ENCODE peak calls at places on chromosomes 5 and 9, in seven cellular contexts. I is ACHN, D is hypothalamus, U is sciatic nerve, Z is left ventricle myocardium inferior, N is amniotic stem cell, C is kidney tubule cell. W is an unnamed sample.
A peak's percentile ranks its signal among the peaks of the same experiment; 100 is the strongest.

GRCh38 chr9:134556531-134557068 is 85.0 kb upstream of the COL5A1 start:
- DNase-seq in I (no peak), D (no peak), U (peak; percentile 56), Z (no peak), N (no peak), C (no peak), W (no peak)

GRCh38 chr5:11047625-11048024 is 286.6 kb upstream of the DAP start:
- DNase-seq in I (no peak), D (no peak), U (no peak), Z (no peak), N (no peak), C (no peak), W (no peak)

GRCh38 chr5:158807947-158808346 is 291.8 kb downstream of the EBF1 start:
- DNase-seq in I (no peak), D (no peak), U (no peak), Z (no peak), N (no peak), C (no peak), W (no peak)

GRCh38 chr9:114363424-114363823 is 24.4 kb downstream of the AKNA start:
- DNase-seq in I (no peak), D (no peak), U (no peak), Z (no peak), N (no peak), C (no peak), W (no peak)

GRCh38 chr5:53069626-53070025 is 39.9 kb downstream of the MOCS2 start:
- DNase-seq in I (peak; percentile 85), D (no peak), U (no peak), Z (no peak), N (no peak), C (peak; percentile 71), W (no peak)

GRCh38 chr5:82758881-82759280 is 318.3 kb downstream of the TMEM167A start:
- DNase-seq in I (no peak), D (no peak), U (no peak), Z (no peak), N (no peak), C (no peak), W (peak; percentile 58)

GRCh38 chr5:66974256-66974655 is 222.3 kb downstream of the CD180 start:
- DNase-seq in I (no peak), D (no peak), U (no peak), Z (no peak), N (no peak), C (no peak), W (no peak)

GRCh38 chr9:95224371-95225015 is 93.0 kb downstream of the FANCC start:
- DNase-seq in I (no peak), D (no peak), U (no peak), Z (no peak), N (no peak), C (peak; percentile 13), W (no peak)

GRCh38 chr5:180080670-180081280 is 9.2 kb upstream of the RNF130 start:
- DNase-seq in I (no peak), D (no peak), U (no peak), Z (no peak), N (no peak), C (no peak), W (no peak)

GRCh38 chr9:136325354-136325753 is 2.0 kb upstream of the GPSM1 start:
- DNase-seq in I (no peak), D (no peak), U (no peak), Z (no peak), N (no peak), C (no peak), W (no peak)

GRCh38 chr5:139470821-139471300 is at the start of gene SMIM33:
- DNase-seq in I (no peak), D (no peak), U (no peak), Z (no peak), N (no peak), C (no peak), W (no peak)

GRCh38 chr9:15469406-15469805 is 41.4 kb downstream of the PSIP1 start:
- DNase-seq in I (no peak), D (no peak), U (no peak), Z (no peak), N (no peak), C (no peak), W (no peak)

GRCh38 chr9:116087246-116087645 is 66.3 kb upstream of the PAPPA start:
- DNase-seq in I (no peak), D (no peak), U (no peak), Z (peak; percentile 33), N (no peak), C (no peak), W (peak; percentile 70)

GRCh38 chr5:113050606-113051391 is 74.2 kb downstream of the DCP2 start:
- DNase-seq in I (no peak), D (no peak), U (no peak), Z (no peak), N (peak; percentile 18), C (peak; percentile 72), W (no peak)

GRCh38 chr9:36218411-36218901 is 27.7 kb downstream of the CLTA start:
- DNase-seq in I (no peak), D (no peak), U (no peak), Z (no peak), N (no peak), C (peak; percentile 91), W (no peak)

GRCh38 chr5:167633114-167633513 is 658.3 kb upstream of the WWC1 start:
- DNase-seq in I (no peak), D (no peak), U (no peak), Z (no peak), N (no peak), C (no peak), W (no peak)

GRCh38 chr9:7226007-7226670 is 468.4 kb downstream of the KDM4C start:
- DNase-seq in I (no peak), D (no peak), U (no peak), Z (no peak), N (no peak), C (no peak), W (no peak)

GRCh38 chr5:88878976-88879375 is 4.0 kb downstream of the MEF2C start:
- DNase-seq in I (peak; percentile 22), D (no peak), U (no peak), Z (no peak), N (no peak), C (no peak), W (no peak)

GRCh38 chr5:150596313-150596712 is 44.1 kb upstream of the SYNPO start:
- DNase-seq in I (no peak), D (no peak), U (no peak), Z (no peak), N (no peak), C (no peak), W (no peak)

GRCh38 chr5:122182491-122182921 is 53.2 kb downstream of the ZNF474 start:
- DNase-seq in I (peak; percentile 80), D (no peak), U (no peak), Z (peak; percentile 41), N (peak; percentile 35), C (peak; percentile 83), W (peak; percentile 82)

GRCh38 chr5:1535646-1536045 is 11.9 kb upstream of the LPCAT1 start:
- DNase-seq in I (no peak), D (no peak), U (no peak), Z (no peak), N (no peak), C (no peak), W (no peak)

GRCh38 chr5:173878224-173878967 is 9.8 kb upstream of the CPEB4 start:
- DNase-seq in I (no peak), D (no peak), U (no peak), Z (peak; percentile 62), N (no peak), C (no peak), W (peak; percentile 86)

GRCh38 chr9:109624901-109625300 is 126.8 kb upstream of the PTPN3 start:
- DNase-seq in I (no peak), D (no peak), U (no peak), Z (no peak), N (no peak), C (no peak), W (no peak)

GRCh38 chr5:150036513-150036912 is 36.0 kb downstream of the HMGXB3 start:
- DNase-seq in I (peak; percentile 95), D (no peak), U (no peak), Z (peak; percentile 35), N (peak; percentile 88), C (peak; percentile 37), W (no peak)

GRCh38 chr9:131740898-131741297 is 1.0 kb upstream of the RAPGEF1 start:
- DNase-seq in I (no peak), D (no peak), U (no peak), Z (peak; percentile 36), N (no peak), C (no peak), W (no peak)

GRCh38 chr5:176133877-176134276 is 104.3 kb upstream of the SIMC1 start:
- DNase-seq in I (no peak), D (no peak), U (no peak), Z (no peak), N (no peak), C (no peak), W (no peak)

GRCh38 chr9:91714020-91714721 is 235.9 kb downstream of the ROR2 start:
- DNase-seq in I (peak; percentile 70), D (no peak), U (peak; percentile 73), Z (peak; percentile 45), N (no peak), C (peak; percentile 36), W (peak; percentile 74)

GRCh38 chr5:127555826-127556225 is 38.4 kb downstream of the PRRC1 start:
- DNase-seq in I (no peak), D (no peak), U (no peak), Z (no peak), N (no peak), C (peak; percentile 7), W (no peak)

GRCh38 chr9:127867356-127868277 is 9.9 kb downstream of the AK1 start:
- DNase-seq in I (no peak), D (no peak), U (no peak), Z (peak; percentile 60), N (no peak), C (no peak), W (peak; percentile 50)

GRCh38 chr5:138528208-138528607 is 14.8 kb downstream of the ETF1 start:
- DNase-seq in I (no peak), D (no peak), U (no peak), Z (no peak), N (no peak), C (no peak), W (no peak)

GRCh38 chr9:134396825-134397224 is 70.6 kb downstream of the RXRA start:
- DNase-seq in I (no peak), D (no peak), U (no peak), Z (no peak), N (no peak), C (no peak), W (no peak)

GRCh38 chr5:147095740-147096139 is 139.1 kb upstream of the STK32A start:
- DNase-seq in I (no peak), D (no peak), U (no peak), Z (no peak), N (no peak), C (no peak), W (no peak)

GRCh38 chr9:37936965-37937364 is 33.0 kb upstream of the SLC25A51 start:
- DNase-seq in I (no peak), D (no peak), U (no peak), Z (no peak), N (peak; percentile 55), C (peak; percentile 38), W (no peak)

GRCh38 chr9:2857564-2858198 is 13.8 kb upstream of the PUM3 start:
- DNase-seq in I (peak; percentile 59), D (no peak), U (peak; percentile 76), Z (peak; percentile 23), N (peak; percentile 39), C (peak; percentile 62), W (peak; percentile 62)

GRCh38 chr9:87516222-87516930 is 18.7 kb downstream of the DAPK1 start:
- DNase-seq in I (peak; percentile 38), D (no peak), U (peak; percentile 69), Z (peak; percentile 28), N (no peak), C (peak; percentile 72), W (peak; percentile 27)

GRCh38 chr9:99299214-99300102 is 77.4 kb downstream of the SEC61B start:
- DNase-seq in I (peak; percentile 49), D (no peak), U (no peak), Z (no peak), N (peak; percentile 67), C (peak; percentile 77), W (no peak)

GRCh38 chr9:131291795-131292315 is 2.3 kb downstream of the PLPP7 start:
- DNase-seq in I (no peak), D (no peak), U (no peak), Z (no peak), N (no peak), C (no peak), W (no peak)

GRCh38 chr5:547086-547924 is 23.1 kb upstream of the SLC9A3 start:
- DNase-seq in I (no peak), D (no peak), U (peak; percentile 49), Z (peak; percentile 7), N (no peak), C (no peak), W (no peak)